ENCODE peak calls at places on chromosomes 3 and 15, in six cellular contexts. Z is fibroblast of pulmonary artery, Q is endothelial cell, N is transverse colon, T is colonic mucosa, B is GM10248. W is an unnamed sample.

GRCh38 chr3:73581134-73581846 is 43.5 kb downstream of the PDZRN3 start:
- DNase-seq in T (no peak), Z (no peak), Q (no peak), B (no peak), N (no peak), W (no peak)

GRCh38 chr3:146091397-146091796 is 69.6 kb downstream of the PLOD2 start:
- DNase-seq in B (no peak), T (no peak), N (no peak), Z (no peak), Q (no peak), W (no peak)

GRCh38 chr3:53250881-53251605 is 4.8 kb downstream of the TKT start:
- DNase-seq in N (no peak), T (no peak), Q (no peak), Z (no peak), B (no peak), W (no peak)

GRCh38 chr15:100111103-100112060 is 230.4 kb downstream of the ADAMTS17 start:
- DNase-seq in T (peak), Z (peak), N (peak), B (no peak), Q (no peak), W (peak)

GRCh38 chr3:106339551-106339950 is 470.7 kb upstream of the CBLB start:
- DNase-seq in Q (no peak), Z (peak), B (no peak), N (no peak), T (no peak), W (no peak)

GRCh38 chr3:98025392-98025791 is 9.7 kb downstream of the GABRR3 start:
- DNase-seq in Z (no peak), Q (no peak), N (no peak), T (no peak), B (no peak), W (no peak)

GRCh38 chr15:81548350-81549116 is 174.5 kb upstream of the TMC3 start:
- DNase-seq in T (no peak), N (no peak), Z (no peak), Q (no peak), B (no peak), W (no peak)

GRCh38 chr3:27568393-27568792 is 84.2 kb upstream of the SLC4A7 start:
- DNase-seq in B (no peak), N (peak), Z (peak), Q (no peak), T (peak), W (peak)

GRCh38 chr3:101640256-101640655 is 36.7 kb downstream of the ZBTB11 start:
- DNase-seq in T (no peak), B (no peak), Z (no peak), Q (no peak), N (no peak), W (no peak)

GRCh38 chr3:98892263-98892662 is 9.2 kb downstream of the DCBLD2 start:
- DNase-seq in B (no peak), T (no peak), N (no peak), Q (no peak), Z (no peak), W (no peak)

GRCh38 chr15:65646486-65646885 is 24.7 kb downstream of the SLC24A1 start:
- DNase-seq in N (no peak), T (no peak), Q (no peak), B (no peak), Z (peak), W (peak)

GRCh38 chr3:195909294-195909644 is 918 bp upstream of the TNK2 start:
- DNase-seq in Q (no peak), B (no peak), N (peak), T (no peak), Z (no peak), W (no peak)

GRCh38 chr3:32106132-32106928 is at the start of gene GPD1L:
- DNase-seq in Z (peak), Q (peak), T (peak), B (peak), N (peak), W (peak)

GRCh38 chr15:31469801-31470545 is 143.3 kb downstream of the KLF13 start:
- DNase-seq in B (no peak), Z (no peak), T (peak), Q (no peak), N (no peak), W (no peak)

GRCh38 chr3:168034152-168034928 is 61.4 kb downstream of the GOLIM4 start:
- DNase-seq in Q (no peak), T (no peak), Z (peak), N (no peak), B (no peak), W (peak)

GRCh38 chr3:151962371-151962770 is 88.9 kb downstream of the SUCNR1 start:
- DNase-seq in T (no peak), Q (no peak), B (no peak), Z (no peak), N (no peak), W (no peak)

GRCh38 chr3:170007031-170007663 is 30.6 kb upstream of the GPR160 start:
- DNase-seq in Q (no peak), B (peak), Z (peak), N (no peak), T (no peak), W (peak)

GRCh38 chr15:100861511-100861991 is 18.1 kb upstream of the ALDH1A3 start:
- DNase-seq in Q (no peak), T (no peak), N (peak), Z (no peak), B (no peak), W (no peak)

GRCh38 chr15:55703873-55704285 is 39.1 kb downstream of the PRTG start:
- DNase-seq in N (no peak), Q (no peak), B (no peak), T (no peak), Z (peak), W (peak)

GRCh38 chr15:85412956-85413854 is 32.8 kb downstream of the AKAP13 start:
- DNase-seq in B (peak), N (peak), Q (peak), Z (peak), T (peak), W (peak)

GRCh38 chr15:35540885-35541284 is 5.1 kb downstream of the DPH6 start:
- DNase-seq in N (no peak), Z (peak), Q (no peak), T (no peak), B (no peak), W (peak)

GRCh38 chr15:93052090-93052892 is 36.7 kb downstream of the RGMA start:
- DNase-seq in Q (no peak), Z (no peak), B (no peak), N (no peak), T (no peak), W (no peak)

GRCh38 chr3:160038862-160039562 is 50.4 kb downstream of the IL12A start:
- DNase-seq in N (no peak), Q (peak), Z (no peak), T (no peak), B (peak), W (no peak)

GRCh38 chr3:102006812-102007485 is 157.6 kb downstream of the NFKBIZ start:
- DNase-seq in T (no peak), N (peak), Q (no peak), Z (peak), B (no peak), W (peak)

GRCh38 chr3:72744330-72744729 is 103.9 kb downstream of the SHQ1 start:
- DNase-seq in B (no peak), Z (no peak), N (no peak), T (no peak), Q (no peak), W (no peak)

GRCh38 chr3:129890125-129890524 is 3.4 kb downstream of the TMCC1 start:
- DNase-seq in Z (no peak), Q (peak), T (peak), N (no peak), B (no peak), W (no peak)

GRCh38 chr3:141050913-141051632 is at the start of gene SPSB4:
- DNase-seq in Q (peak), B (no peak), T (no peak), N (peak), Z (peak), W (peak)

GRCh38 chr3:180433172-180433571 is 168.8 kb upstream of the TTC14 start:
- DNase-seq in Z (peak), T (no peak), Q (no peak), B (no peak), N (no peak), W (peak)

GRCh38 chr3:193590088-193590856 is 2.7 kb upstream of the OPA1 start:
- DNase-seq in N (no peak), Z (peak), Q (no peak), B (no peak), T (peak), W (peak)

GRCh38 chr15:66369773-66370651 is 13.5 kb upstream of the TIPIN start:
- DNase-seq in B (peak), Z (peak), T (no peak), Q (peak), N (no peak), W (peak)

GRCh38 chr15:100101389-100102089 is 240.2 kb downstream of the ADAMTS17 start:
- DNase-seq in T (no peak), B (no peak), N (no peak), Q (no peak), Z (no peak), W (no peak)

GRCh38 chr3:125163739-125164601 is 48.6 kb downstream of the SLC12A8 start:
- DNase-seq in B (peak), T (peak), N (peak), Z (no peak), Q (no peak), W (no peak)

GRCh38 chr15:97944724-97945123 is 15.8 kb upstream of the ARRDC4 start:
- DNase-seq in Q (no peak), N (no peak), T (no peak), Z (no peak), B (no peak), W (no peak)

GRCh38 chr3:194755689-194756459 is 70.2 kb downstream of the FAM43A start:
- DNase-seq in N (no peak), Q (no peak), Z (no peak), T (no peak), B (no peak), W (no peak)

DNA sequence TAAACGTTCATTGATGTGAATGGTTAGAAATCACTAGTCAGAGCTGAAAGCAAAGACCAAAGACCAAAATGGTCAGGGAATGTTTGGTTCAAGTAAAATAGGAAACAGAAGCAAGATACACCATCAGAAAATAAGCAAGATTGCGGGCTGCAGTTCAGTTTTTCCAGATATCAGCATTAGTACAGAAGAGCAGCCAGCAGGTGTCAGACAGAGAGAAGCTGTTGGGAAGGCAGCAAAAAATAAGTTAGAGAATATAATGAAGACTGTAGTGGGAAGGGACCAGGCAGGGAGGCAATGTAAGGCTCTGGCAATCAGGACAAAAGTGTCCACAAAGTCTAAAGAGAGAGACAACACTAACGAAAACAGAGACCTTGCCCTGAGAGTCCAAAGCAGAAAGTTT is 639.4 kb upstream of the NAALADL2 start:
- DNase-seq in T (no peak), N (no peak), B (no peak), Z (no peak), Q (no peak), W (no peak)
- TF ChIP-seq CTCF in T (no peak), N (no peak), B (no peak), Z (no peak), Q (no peak), W (peak)

DNA sequence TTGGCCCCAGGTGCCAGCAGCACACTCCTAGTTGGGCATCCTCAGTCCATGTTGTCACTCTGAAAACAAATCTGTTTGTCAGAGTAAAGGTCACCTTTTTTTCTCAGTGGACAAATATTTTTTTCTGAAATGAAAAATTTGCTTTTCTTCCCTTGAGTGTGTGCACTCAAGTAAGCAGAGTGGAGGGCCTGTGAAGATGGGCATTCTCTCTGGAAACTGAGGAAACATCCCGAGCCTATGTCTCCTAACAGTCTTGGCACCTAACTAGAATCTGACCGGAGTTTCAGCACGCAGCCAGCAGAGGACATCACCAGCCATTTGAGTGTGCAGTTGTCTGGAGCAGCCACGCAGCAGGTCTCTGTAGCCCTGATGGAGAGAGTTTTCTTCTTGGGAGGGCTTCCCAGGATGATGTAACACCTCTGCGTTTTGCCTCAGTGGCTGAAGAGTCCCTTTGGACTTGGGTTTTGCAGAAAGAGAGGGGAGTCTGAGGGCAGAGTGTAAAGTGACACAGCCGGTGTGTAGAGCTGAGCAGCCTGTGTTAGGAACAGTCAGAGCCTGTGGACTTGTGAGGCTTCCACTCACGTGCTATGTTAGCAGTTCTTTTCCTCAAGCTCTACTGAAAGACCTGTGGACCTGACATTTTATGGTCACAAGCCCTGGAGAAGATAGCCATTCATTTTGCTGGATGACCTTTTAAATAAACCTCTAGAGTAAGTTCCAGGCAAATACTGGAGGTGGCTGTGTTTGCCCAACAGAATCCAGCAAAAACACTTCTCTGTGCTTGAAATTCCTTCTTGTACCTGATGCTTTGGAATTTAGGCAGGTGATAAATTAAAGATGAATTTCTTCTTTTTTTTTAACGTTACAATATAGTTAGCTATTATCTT is 51.6 kb downstream of the ABHD2 start:
- DNase-seq in Q (no peak), Z (peak), T (no peak), B (no peak), N (no peak), W (peak)
- TF ChIP-seq CTCF in Q (no peak), Z (peak), T (no peak), B (no peak), N (no peak), W (peak)

GRCh38 chr15:76974456-76975083 is 20.4 kb upstream of the PSTPIP1 start:
- DNase-seq in N (no peak), T (no peak), Q (no peak), Z (no peak), B (no peak), W (no peak)
- TF ChIP-seq CTCF in N (no peak), T (no peak), Q (no peak), Z (no peak), B (peak), W (no peak)

DNA sequence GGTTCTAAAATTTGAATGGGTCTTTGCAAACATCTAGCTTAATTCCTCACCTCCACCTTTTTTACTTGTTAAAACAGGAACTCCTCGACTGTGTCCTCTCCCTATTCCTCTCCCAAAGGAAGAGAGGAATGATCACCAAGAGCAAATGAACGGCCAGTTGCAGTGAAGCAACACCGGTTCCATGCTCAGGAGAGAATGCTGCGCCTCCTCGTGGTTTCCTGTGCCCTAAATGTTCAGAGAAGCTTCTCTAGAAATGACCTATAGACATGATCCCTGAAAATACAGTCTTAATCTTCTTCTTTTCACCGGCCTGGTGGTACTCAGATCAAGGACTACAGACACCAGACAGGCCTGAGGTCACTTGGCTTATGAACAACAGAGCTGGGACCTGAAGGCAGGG is 65.1 kb upstream of the GUCA1C start:
- DNase-seq in Q (no peak), Z (no peak), B (no peak), N (no peak), T (no peak), W (no peak)
- TF ChIP-seq CTCF in Q (no peak), Z (no peak), B (peak), N (no peak), T (no peak), W (no peak)

GRCh38 chr3:156102267-156102912 is 18.0 kb upstream of the KCNAB1 start:
- DNase-seq in Z (no peak), N (no peak), T (no peak), Q (no peak), B (no peak), W (no peak)

GRCh38 chr3:156107504-156107903 is 12.9 kb upstream of the KCNAB1 start:
- DNase-seq in N (no peak), T (no peak), Q (no peak), Z (no peak), B (no peak), W (no peak)

GRCh38 chr3:156109989-156110388 is 10.4 kb upstream of the KCNAB1 start:
- DNase-seq in B (no peak), Z (no peak), T (no peak), N (no peak), Q (no peak), W (no peak)

DNA sequence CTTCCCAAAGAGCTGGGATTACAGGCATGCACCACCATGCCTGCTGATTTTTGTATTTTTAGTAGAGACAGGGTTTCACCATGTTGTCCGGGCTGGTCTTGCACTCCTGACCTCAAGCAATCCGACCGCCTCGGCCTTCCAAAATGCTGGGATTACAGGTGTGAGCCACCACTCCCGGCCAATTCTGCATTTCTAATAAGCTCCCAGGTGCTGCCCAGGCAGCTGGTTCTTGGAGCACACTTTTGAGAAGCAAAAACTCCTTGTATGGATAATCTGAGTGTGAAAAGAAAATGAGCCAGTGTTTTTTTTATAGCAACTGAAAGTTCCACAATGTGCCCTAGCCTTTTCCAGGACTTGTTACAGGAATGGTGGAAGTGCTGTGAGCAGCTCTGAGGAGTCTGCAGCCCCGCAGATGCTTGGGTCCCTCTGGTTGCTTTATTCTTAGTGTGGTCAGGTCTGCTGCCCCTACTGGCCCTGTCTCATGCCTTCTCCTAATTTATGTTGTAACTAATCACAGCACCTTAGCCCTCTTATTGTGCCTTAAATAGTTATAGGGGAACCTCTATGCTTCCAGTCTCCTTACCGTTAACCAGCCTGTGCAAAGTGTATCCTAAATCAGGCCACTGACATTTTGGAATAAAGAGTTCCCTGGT is 13.5 kb upstream of the KCNAB1 start:
- DNase-seq in Q (no peak), Z (no peak), N (no peak), B (no peak), T (no peak), W (no peak)
- TF ChIP-seq CTCF in Q (peak), Z (no peak), N (no peak), B (no peak), T (no peak), W (peak)

GRCh38 chr15:33975023-33975565 is 6.8 kb downstream of the CHRM5 start:
- DNase-seq in B (no peak), T (no peak), Z (peak), Q (no peak), N (no peak), W (no peak)
- TF ChIP-seq CTCF in B (no peak), T (no peak), Z (no peak), Q (no peak), N (no peak), W (no peak)

W was measured in astrocyte of the spinal cord.